ENCODE peak calls at places on chromosomes 7 and 10, in six cellular contexts. R is kidney tubule cell; A is memory B cell; V is activated CD4-positive, CD25-positive, alpha-beta regulatory T cell; T is lower leg skin; Y is stimulated activated CD4-positive, alpha-beta T cell treated with anti-CD3 and anti-CD28 coated beads, Interleukin-1b, Interleukin-23, amount 100 ng/mL, for 24 hours. F is an unnamed sample.

GRCh38 chr7:130141858-130142653 is 63.1 kb downstream of the TMEM209 start:
- DNase-seq in A (no peak), V (no peak), Y (no peak), T (no peak), R (no peak), F (no peak)

GRCh38 chr10:62692085-62692484 is 112.4 kb upstream of the ADO start:
- DNase-seq in R (no peak), T (no peak), Y (no peak), A (no peak), V (no peak), F (no peak)

GRCh38 chr10:44039599-44039998 is 345.3 kb downstream of the CXCL12 start:
- DNase-seq in A (no peak), R (peak), Y (no peak), T (no peak), V (no peak), F (no peak)

GRCh38 chr10:102593074-102593803 is 51.0 kb upstream of the TRIM8 start:
- DNase-seq in A (no peak), T (no peak), R (peak), V (no peak), Y (no peak), F (no peak)

GRCh38 chr10:79127151-79127961 is 58.6 kb downstream of the ZMIZ1 start:
- DNase-seq in Y (no peak), A (no peak), V (no peak), T (peak), R (peak), F (no peak)

GRCh38 chr7:116674508-116675173 is 2.6 kb downstream of the MET start:
- DNase-seq in Y (no peak), T (no peak), R (peak), A (no peak), V (no peak), F (no peak)

GRCh38 chr7:151087247-151088018 is 1.2 kb downstream of the AGAP3 start:
- DNase-seq in A (peak), Y (no peak), T (no peak), V (no peak), R (peak), F (no peak)

GRCh38 chr10:112858990-112859520 is 91.0 kb upstream of the TCF7L2 start:
- DNase-seq in A (no peak), V (no peak), Y (no peak), R (no peak), T (no peak), F (no peak)

GRCh38 chr10:74921744-74922143 is 95.3 kb downstream of the KAT6B start:
- DNase-seq in V (no peak), Y (no peak), A (no peak), R (no peak), T (no peak), F (no peak)

GRCh38 chr7:131723926-131724325 is 167.5 kb upstream of the PODXL start:
- DNase-seq in A (no peak), Y (no peak), R (peak), T (no peak), V (no peak), F (no peak)

GRCh38 chr10:26799342-26799741 is 61.4 kb downstream of the ABI1 start:
- DNase-seq in T (no peak), Y (no peak), V (no peak), R (no peak), A (no peak), F (no peak)

GRCh38 chr7:154777023-154777422 is 225.9 kb downstream of the PAXIP1 start:
- DNase-seq in R (peak), T (no peak), V (no peak), Y (no peak), A (no peak), F (no peak)

GRCh38 chr7:73668103-73668937 is 689 bp downstream of the VPS37D start:
- DNase-seq in V (no peak), R (peak), Y (no peak), A (no peak), T (no peak), F (no peak)

GRCh38 chr7:158248816-158249215 is 338.8 kb downstream of the PTPRN2 start:
- DNase-seq in A (no peak), V (no peak), R (no peak), Y (no peak), T (no peak), F (no peak)

GRCh38 chr10:117005454-117006055 is 568 bp upstream of the SHTN1 start:
- DNase-seq in A (no peak), T (peak), R (peak), Y (no peak), V (no peak), F (no peak)

GRCh38 chr7:39609462-39610149 is 13.8 kb upstream of the RALA start:
- DNase-seq in V (peak), Y (no peak), R (no peak), T (no peak), A (peak), F (no peak)

GRCh38 chr7:140631006-140631405 is 9.6 kb downstream of the DENND2A start:
- DNase-seq in Y (no peak), V (no peak), T (peak), R (no peak), A (no peak), F (no peak)

GRCh38 chr10:10860455-10860976 is 157.2 kb upstream of the CELF2 start:
- DNase-seq in A (no peak), R (no peak), Y (no peak), T (no peak), V (no peak), F (no peak)

GRCh38 chr10:44008270-44008916 is 359.7 kb upstream of the ZNF32 start:
- DNase-seq in T (no peak), A (no peak), R (peak), V (no peak), Y (no peak), F (no peak)

GRCh38 chr7:85046512-85046911 is 140.3 kb downstream of the SEMA3D start:
- DNase-seq in R (no peak), T (no peak), A (no peak), V (no peak), Y (no peak), F (no peak)

GRCh38 chr10:99920486-99920885 is 89.3 kb downstream of the DNMBP start:
- DNase-seq in A (no peak), Y (no peak), R (no peak), V (no peak), T (no peak), F (no peak)

GRCh38 chr7:108375668-108376067 is 80.6 kb downstream of the NRCAM start:
- DNase-seq in V (no peak), A (no peak), Y (no peak), R (no peak), T (no peak), F (no peak)

GRCh38 chr7:361680-362415 is 71.9 kb downstream of the FOXL3 start:
- DNase-seq in R (no peak), Y (no peak), T (no peak), A (no peak), V (no peak), F (no peak)

GRCh38 chr7:154860621-154861375 is 142.1 kb downstream of the PAXIP1 start:
- DNase-seq in Y (no peak), A (no peak), V (no peak), R (no peak), T (no peak), F (no peak)

GRCh38 chr7:24336461-24336860 is 52.5 kb downstream of the NPY start:
- DNase-seq in R (peak), Y (no peak), A (no peak), V (no peak), T (no peak), F (no peak)

GRCh38 chr10:62399211-62399610 is 25.0 kb downstream of the ZNF365 start:
- DNase-seq in T (no peak), A (no peak), Y (no peak), V (no peak), R (no peak), F (no peak)

GRCh38 chr7:130292682-130293257 is at the start of gene CPA4:
- DNase-seq in V (no peak), R (peak), A (no peak), Y (no peak), T (peak), F (no peak)

GRCh38 chr7:100567751-100568175 is 5.9 kb downstream of the SAP25 start:
- DNase-seq in R (no peak), V (no peak), T (no peak), A (no peak), Y (no peak), F (no peak)

GRCh38 chr10:84605802-84606201 is 277.4 kb downstream of the CCSER2 start:
- DNase-seq in A (no peak), R (no peak), T (no peak), V (no peak), Y (no peak), F (no peak)

GRCh38 chr10:131179386-131179785 is 132.1 kb downstream of the TCERG1L start:
- DNase-seq in T (no peak), V (no peak), A (no peak), Y (no peak), R (no peak), F (no peak)

GRCh38 chr10:107687702-107688101 is 523.2 kb upstream of the SORCS1 start:
- DNase-seq in Y (no peak), A (no peak), T (no peak), V (no peak), R (peak), F (no peak)

GRCh38 chr7:20305726-20306125 is 25.0 kb upstream of the ITGB8 start:
- DNase-seq in V (no peak), T (no peak), Y (no peak), R (no peak), A (no peak), F (no peak)

GRCh38 chr10:24237801-24238390 is 29.0 kb downstream of the KIAA1217 start:
- DNase-seq in Y (no peak), V (no peak), R (no peak), A (no peak), T (no peak), F (no peak)